ENCODE peak calls at places on chromosomes 12 and 14, in eight cellular contexts. I, U, C, P, Q, O, W and Z are unnamed samples.
A peak's percentile ranks its signal among the peaks of the same experiment; 100 is the strongest.

GRCh38 chr12:107478881-107479280 is 206.7 kb upstream of the PWP1 start:
- DNase-seq in U (no peak), C (no peak), O (no peak), Q (no peak), P (no peak), W (no peak), I (no peak), Z (no peak)

GRCh38 chr12:87439990-87440827 is 589.0 kb downstream of the C12orf50 start:
- DNase-seq in O (no peak), W (peak; percentile 60), Q (no peak), I (no peak), U (no peak), P (peak; percentile 99), C (no peak), Z (no peak)

GRCh38 chr14:65377576-65377975 is 35.0 kb upstream of the FUT8 start:
- DNase-seq in U (no peak), P (no peak), I (no peak), W (no peak), Q (no peak), O (no peak), C (no peak), Z (no peak)

GRCh38 chr12:54146506-54147145 is 42.2 kb downstream of the SMUG1 start:
- DNase-seq in I (no peak), Q (no peak), P (no peak), W (no peak), O (no peak), C (no peak), U (no peak), Z (no peak)

GRCh38 chr14:60775296-60775695 is 40.7 kb downstream of the MNAT1 start:
- DNase-seq in U (no peak), P (peak; percentile 4), Q (no peak), I (no peak), W (no peak), C (no peak), O (no peak), Z (no peak)

GRCh38 chr12:612886-613285 is 50.4 kb downstream of the NINJ2 start:
- DNase-seq in I (no peak), O (no peak), U (no peak), Q (no peak), P (no peak), C (no peak), W (no peak), Z (no peak)

GRCh38 chr12:54050479-54050805 is 3.2 kb upstream of the HOXC4 start:
- DNase-seq in C (no peak), W (no peak), U (no peak), Q (no peak), I (no peak), P (no peak), O (no peak), Z (no peak)

GRCh38 chr12:97142737-97143450 is 235.8 kb downstream of the NEDD1 start:
- DNase-seq in U (no peak), C (no peak), W (no peak), P (no peak), Q (peak; percentile 35), O (no peak), I (no peak), Z (no peak)

GRCh38 chr12:123126294-123127144 is 24.4 kb downstream of the PITPNM2 start:
- DNase-seq in O (peak; percentile 90), Q (no peak), I (no peak), C (no peak), P (peak; percentile 98), U (no peak), W (no peak), Z (no peak)

GRCh38 chr14:61750708-61751474 is 11.3 kb upstream of the SNAPC1 start:
- DNase-seq in I (peak; percentile 67), W (peak; percentile 93), P (no peak), C (peak; percentile 51), U (peak; percentile 54), Q (peak; percentile 59), O (peak; percentile 84), Z (peak; percentile 72)

GRCh38 chr12:62779488-62779887 is 155.5 kb downstream of the PPM1H start:
- DNase-seq in U (no peak), P (no peak), O (no peak), I (no peak), W (no peak), C (no peak), Q (no peak), Z (no peak)

GRCh38 chr14:58313699-58314098 is 15.3 kb downstream of the ARID4A start:
- DNase-seq in C (no peak), U (no peak), W (no peak), O (no peak), I (no peak), Q (no peak), P (no peak), Z (no peak)